ENCODE peak calls at places on chromosomes 6 and 20, in seven cellular contexts. One of them, this sample, is unnamed.

GRCh38 chr20:37344506-37345338 is 1.2 kb upstream of the SRC start:
- DNase-seq in activated naive CD8-positive, alpha-beta T cell treated with anti-CD3 and anti-CD28 coated beads, Interleukin-2, amount 50 U/mL, for 16 hours: no peak
- DNase-seq in left ventricle myocardium superior: no peak
- DNase-seq in stomach: peak; percentile 87
- DNase-seq in breast epithelium: no peak
- DNase-seq in OCI-LY7: no peak
- DNase-seq in stimulated activated CD4-positive, alpha-beta T cell treated with anti-CD3 and anti-CD28 coated beads, TNF-alpha, amount 100 ng/mL, for 1 hour: no peak
- DNase-seq in this sample: no peak

GRCh38 chr6:85561750-85562357 is 31.8 kb downstream of the SNX14 start:
- DNase-seq in activated naive CD8-positive, alpha-beta T cell treated with anti-CD3 and anti-CD28 coated beads, Interleukin-2, amount 50 U/mL, for 16 hours: no peak
- DNase-seq in left ventricle myocardium superior: no peak
- DNase-seq in stomach: no peak
- DNase-seq in breast epithelium: no peak
- DNase-seq in OCI-LY7: no peak
- DNase-seq in stimulated activated CD4-positive, alpha-beta T cell treated with anti-CD3 and anti-CD28 coated beads, TNF-alpha, amount 100 ng/mL, for 1 hour: no peak
- DNase-seq in this sample: no peak

GRCh38 chr6:121520337-121521163 is 85.1 kb downstream of the GJA1 start:
- DNase-seq in activated naive CD8-positive, alpha-beta T cell treated with anti-CD3 and anti-CD28 coated beads, Interleukin-2, amount 50 U/mL, for 16 hours: no peak
- DNase-seq in left ventricle myocardium superior: no peak
- DNase-seq in stomach: no peak
- DNase-seq in breast epithelium: no peak
- DNase-seq in OCI-LY7: no peak
- DNase-seq in stimulated activated CD4-positive, alpha-beta T cell treated with anti-CD3 and anti-CD28 coated beads, TNF-alpha, amount 100 ng/mL, for 1 hour: no peak
- DNase-seq in this sample: no peak

GRCh38 chr6:149464411-149464810 is 20.4 kb downstream of the ZC3H12D start:
- DNase-seq in activated naive CD8-positive, alpha-beta T cell treated with anti-CD3 and anti-CD28 coated beads, Interleukin-2, amount 50 U/mL, for 16 hours: no peak
- DNase-seq in left ventricle myocardium superior: no peak
- DNase-seq in stomach: no peak
- DNase-seq in breast epithelium: no peak
- DNase-seq in OCI-LY7: no peak
- DNase-seq in stimulated activated CD4-positive, alpha-beta T cell treated with anti-CD3 and anti-CD28 coated beads, TNF-alpha, amount 100 ng/mL, for 1 hour: no peak
- DNase-seq in this sample: no peak

GRCh38 chr6:158262755-158263154 is 49.5 kb upstream of the TULP4 start:
- DNase-seq in activated naive CD8-positive, alpha-beta T cell treated with anti-CD3 and anti-CD28 coated beads, Interleukin-2, amount 50 U/mL, for 16 hours: no peak
- DNase-seq in left ventricle myocardium superior: no peak
- DNase-seq in stomach: no peak
- DNase-seq in breast epithelium: no peak
- DNase-seq in OCI-LY7: no peak
- DNase-seq in stimulated activated CD4-positive, alpha-beta T cell treated with anti-CD3 and anti-CD28 coated beads, TNF-alpha, amount 100 ng/mL, for 1 hour: no peak
- DNase-seq in this sample: no peak

GRCh38 chr6:144566868-144567615 is 281.9 kb downstream of the UTRN start:
- DNase-seq in activated naive CD8-positive, alpha-beta T cell treated with anti-CD3 and anti-CD28 coated beads, Interleukin-2, amount 50 U/mL, for 16 hours: no peak
- DNase-seq in left ventricle myocardium superior: no peak
- DNase-seq in stomach: no peak
- DNase-seq in breast epithelium: no peak
- DNase-seq in OCI-LY7: no peak
- DNase-seq in stimulated activated CD4-positive, alpha-beta T cell treated with anti-CD3 and anti-CD28 coated beads, TNF-alpha, amount 100 ng/mL, for 1 hour: no peak
- DNase-seq in this sample: no peak

GRCh38 chr20:24610341-24611115 is 141.1 kb downstream of the SYNDIG1 start:
- DNase-seq in activated naive CD8-positive, alpha-beta T cell treated with anti-CD3 and anti-CD28 coated beads, Interleukin-2, amount 50 U/mL, for 16 hours: no peak
- DNase-seq in left ventricle myocardium superior: no peak
- DNase-seq in stomach: no peak
- DNase-seq in breast epithelium: no peak
- DNase-seq in OCI-LY7: no peak
- DNase-seq in stimulated activated CD4-positive, alpha-beta T cell treated with anti-CD3 and anti-CD28 coated beads, TNF-alpha, amount 100 ng/mL, for 1 hour: no peak
- DNase-seq in this sample: no peak

GRCh38 chr6:72374864-72375263 is 247.0 kb upstream of the KCNQ5 start:
- DNase-seq in activated naive CD8-positive, alpha-beta T cell treated with anti-CD3 and anti-CD28 coated beads, Interleukin-2, amount 50 U/mL, for 16 hours: no peak
- DNase-seq in left ventricle myocardium superior: no peak
- DNase-seq in stomach: no peak
- DNase-seq in breast epithelium: no peak
- DNase-seq in OCI-LY7: no peak
- DNase-seq in stimulated activated CD4-positive, alpha-beta T cell treated with anti-CD3 and anti-CD28 coated beads, TNF-alpha, amount 100 ng/mL, for 1 hour: no peak
- DNase-seq in this sample: no peak

GRCh38 chr20:23268792-23269354 is 81.7 kb upstream of the NXT1 start:
- DNase-seq in activated naive CD8-positive, alpha-beta T cell treated with anti-CD3 and anti-CD28 coated beads, Interleukin-2, amount 50 U/mL, for 16 hours: no peak
- DNase-seq in left ventricle myocardium superior: no peak
- DNase-seq in stomach: no peak
- DNase-seq in breast epithelium: no peak
- DNase-seq in OCI-LY7: peak; percentile 5
- DNase-seq in stimulated activated CD4-positive, alpha-beta T cell treated with anti-CD3 and anti-CD28 coated beads, TNF-alpha, amount 100 ng/mL, for 1 hour: no peak
- DNase-seq in this sample: no peak

GRCh38 chr6:154960299-154960796 is 34.8 kb upstream of the TIAM2 start:
- DNase-seq in activated naive CD8-positive, alpha-beta T cell treated with anti-CD3 and anti-CD28 coated beads, Interleukin-2, amount 50 U/mL, for 16 hours: no peak
- DNase-seq in left ventricle myocardium superior: peak; percentile 41
- DNase-seq in stomach: peak; percentile 45
- DNase-seq in breast epithelium: no peak
- DNase-seq in OCI-LY7: no peak
- DNase-seq in stimulated activated CD4-positive, alpha-beta T cell treated with anti-CD3 and anti-CD28 coated beads, TNF-alpha, amount 100 ng/mL, for 1 hour: no peak
- DNase-seq in this sample: no peak

GRCh38 chr6:39706819-39707218 is 18.4 kb downstream of the KIF6 start:
- DNase-seq in activated naive CD8-positive, alpha-beta T cell treated with anti-CD3 and anti-CD28 coated beads, Interleukin-2, amount 50 U/mL, for 16 hours: no peak
- DNase-seq in left ventricle myocardium superior: no peak
- DNase-seq in stomach: no peak
- DNase-seq in breast epithelium: no peak
- DNase-seq in OCI-LY7: no peak
- DNase-seq in stimulated activated CD4-positive, alpha-beta T cell treated with anti-CD3 and anti-CD28 coated beads, TNF-alpha, amount 100 ng/mL, for 1 hour: no peak
- DNase-seq in this sample: no peak

GRCh38 chr20:4067600-4068261 is 52.4 kb upstream of the RNF24 start:
- DNase-seq in activated naive CD8-positive, alpha-beta T cell treated with anti-CD3 and anti-CD28 coated beads, Interleukin-2, amount 50 U/mL, for 16 hours: no peak
- DNase-seq in left ventricle myocardium superior: no peak
- DNase-seq in stomach: no peak
- DNase-seq in breast epithelium: no peak
- DNase-seq in OCI-LY7: no peak
- DNase-seq in stimulated activated CD4-positive, alpha-beta T cell treated with anti-CD3 and anti-CD28 coated beads, TNF-alpha, amount 100 ng/mL, for 1 hour: no peak
- DNase-seq in this sample: no peak

GRCh38 chr20:34062651-34063482 is 49.2 kb downstream of the EIF2S2 start:
- DNase-seq in activated naive CD8-positive, alpha-beta T cell treated with anti-CD3 and anti-CD28 coated beads, Interleukin-2, amount 50 U/mL, for 16 hours: no peak
- DNase-seq in left ventricle myocardium superior: no peak
- DNase-seq in stomach: no peak
- DNase-seq in breast epithelium: no peak
- DNase-seq in OCI-LY7: no peak
- DNase-seq in stimulated activated CD4-positive, alpha-beta T cell treated with anti-CD3 and anti-CD28 coated beads, TNF-alpha, amount 100 ng/mL, for 1 hour: no peak
- DNase-seq in this sample: no peak

GRCh38 chr6:170029416-170030283 is 261.2 kb downstream of the DLL1 start:
- DNase-seq in activated naive CD8-positive, alpha-beta T cell treated with anti-CD3 and anti-CD28 coated beads, Interleukin-2, amount 50 U/mL, for 16 hours: no peak
- DNase-seq in left ventricle myocardium superior: no peak
- DNase-seq in stomach: peak; percentile 11
- DNase-seq in breast epithelium: peak; percentile 31
- DNase-seq in OCI-LY7: no peak
- DNase-seq in stimulated activated CD4-positive, alpha-beta T cell treated with anti-CD3 and anti-CD28 coated beads, TNF-alpha, amount 100 ng/mL, for 1 hour: no peak
- DNase-seq in this sample: no peak

GRCh38 chr6:41921712-41921998 is 356 bp downstream of the BYSL start:
- DNase-seq in activated naive CD8-positive, alpha-beta T cell treated with anti-CD3 and anti-CD28 coated beads, Interleukin-2, amount 50 U/mL, for 16 hours: no peak
- DNase-seq in left ventricle myocardium superior: no peak
- DNase-seq in stomach: no peak
- DNase-seq in breast epithelium: no peak
- DNase-seq in OCI-LY7: no peak
- DNase-seq in stimulated activated CD4-positive, alpha-beta T cell treated with anti-CD3 and anti-CD28 coated beads, TNF-alpha, amount 100 ng/mL, for 1 hour: no peak
- DNase-seq in this sample: peak; percentile 33

GRCh38 chr20:23161244-23161875 is 75.2 kb upstream of the CD93 start:
- DNase-seq in activated naive CD8-positive, alpha-beta T cell treated with anti-CD3 and anti-CD28 coated beads, Interleukin-2, amount 50 U/mL, for 16 hours: no peak
- DNase-seq in left ventricle myocardium superior: no peak
- DNase-seq in stomach: no peak
- DNase-seq in breast epithelium: no peak
- DNase-seq in OCI-LY7: no peak
- DNase-seq in stimulated activated CD4-positive, alpha-beta T cell treated with anti-CD3 and anti-CD28 coated beads, TNF-alpha, amount 100 ng/mL, for 1 hour: no peak
- DNase-seq in this sample: no peak

GRCh38 chr20:4808872-4809271 is 87.2 kb downstream of the PRND start:
- DNase-seq in activated naive CD8-positive, alpha-beta T cell treated with anti-CD3 and anti-CD28 coated beads, Interleukin-2, amount 50 U/mL, for 16 hours: no peak
- DNase-seq in left ventricle myocardium superior: no peak
- DNase-seq in stomach: no peak
- DNase-seq in breast epithelium: no peak
- DNase-seq in OCI-LY7: no peak
- DNase-seq in stimulated activated CD4-positive, alpha-beta T cell treated with anti-CD3 and anti-CD28 coated beads, TNF-alpha, amount 100 ng/mL, for 1 hour: no peak
- DNase-seq in this sample: no peak

GRCh38 chr20:56424931-56425330 is 12.9 kb downstream of the CASS4 start:
- DNase-seq in activated naive CD8-positive, alpha-beta T cell treated with anti-CD3 and anti-CD28 coated beads, Interleukin-2, amount 50 U/mL, for 16 hours: no peak
- DNase-seq in left ventricle myocardium superior: no peak
- DNase-seq in stomach: no peak
- DNase-seq in breast epithelium: no peak
- DNase-seq in OCI-LY7: no peak
- DNase-seq in stimulated activated CD4-positive, alpha-beta T cell treated with anti-CD3 and anti-CD28 coated beads, TNF-alpha, amount 100 ng/mL, for 1 hour: no peak
- DNase-seq in this sample: no peak

GRCh38 chr6:109791301-109791700 is 100.2 kb downstream of the FIG4 start:
- DNase-seq in activated naive CD8-positive, alpha-beta T cell treated with anti-CD3 and anti-CD28 coated beads, Interleukin-2, amount 50 U/mL, for 16 hours: no peak
- DNase-seq in left ventricle myocardium superior: no peak
- DNase-seq in stomach: no peak
- DNase-seq in breast epithelium: no peak
- DNase-seq in OCI-LY7: no peak
- DNase-seq in stimulated activated CD4-positive, alpha-beta T cell treated with anti-CD3 and anti-CD28 coated beads, TNF-alpha, amount 100 ng/mL, for 1 hour: no peak
- DNase-seq in this sample: no peak

GRCh38 chr6:49409951-49410542 is 53.0 kb downstream of the MMUT start:
- DNase-seq in activated naive CD8-positive, alpha-beta T cell treated with anti-CD3 and anti-CD28 coated beads, Interleukin-2, amount 50 U/mL, for 16 hours: peak; percentile 5
- DNase-seq in left ventricle myocardium superior: peak; percentile 39
- DNase-seq in stomach: peak; percentile 74
- DNase-seq in breast epithelium: peak; percentile 68
- DNase-seq in OCI-LY7: peak; percentile 57
- DNase-seq in stimulated activated CD4-positive, alpha-beta T cell treated with anti-CD3 and anti-CD28 coated beads, TNF-alpha, amount 100 ng/mL, for 1 hour: peak; percentile 2
- DNase-seq in this sample: peak; percentile 75

GRCh38 chr20:54168961-54169862 is 4.6 kb downstream of the CYP24A1 start:
- DNase-seq in activated naive CD8-positive, alpha-beta T cell treated with anti-CD3 and anti-CD28 coated beads, Interleukin-2, amount 50 U/mL, for 16 hours: no peak
- DNase-seq in left ventricle myocardium superior: no peak
- DNase-seq in stomach: no peak
- DNase-seq in breast epithelium: no peak
- DNase-seq in OCI-LY7: no peak
- DNase-seq in stimulated activated CD4-positive, alpha-beta T cell treated with anti-CD3 and anti-CD28 coated beads, TNF-alpha, amount 100 ng/mL, for 1 hour: no peak
- DNase-seq in this sample: no peak

GRCh38 chr6:44569931-44570385 is 182.5 kb downstream of the CDC5L start:
- DNase-seq in activated naive CD8-positive, alpha-beta T cell treated with anti-CD3 and anti-CD28 coated beads, Interleukin-2, amount 50 U/mL, for 16 hours: no peak
- DNase-seq in left ventricle myocardium superior: peak; percentile 64
- DNase-seq in stomach: no peak
- DNase-seq in breast epithelium: no peak
- DNase-seq in OCI-LY7: no peak
- DNase-seq in stimulated activated CD4-positive, alpha-beta T cell treated with anti-CD3 and anti-CD28 coated beads, TNF-alpha, amount 100 ng/mL, for 1 hour: no peak
- DNase-seq in this sample: no peak

GRCh38 chr6:36245572-36246031 is 24.3 kb upstream of the PNPLA1 start:
- DNase-seq in activated naive CD8-positive, alpha-beta T cell treated with anti-CD3 and anti-CD28 coated beads, Interleukin-2, amount 50 U/mL, for 16 hours: no peak
- DNase-seq in left ventricle myocardium superior: no peak
- DNase-seq in stomach: peak; percentile 45
- DNase-seq in breast epithelium: no peak
- DNase-seq in OCI-LY7: peak; percentile 63
- DNase-seq in stimulated activated CD4-positive, alpha-beta T cell treated with anti-CD3 and anti-CD28 coated beads, TNF-alpha, amount 100 ng/mL, for 1 hour: no peak
- DNase-seq in this sample: peak; percentile 16

GRCh38 chr6:15457903-15458530 is 204.8 kb downstream of the DTNBP1 start:
- DNase-seq in activated naive CD8-positive, alpha-beta T cell treated with anti-CD3 and anti-CD28 coated beads, Interleukin-2, amount 50 U/mL, for 16 hours: no peak
- DNase-seq in left ventricle myocardium superior: no peak
- DNase-seq in stomach: no peak
- DNase-seq in breast epithelium: no peak
- DNase-seq in OCI-LY7: no peak
- DNase-seq in stimulated activated CD4-positive, alpha-beta T cell treated with anti-CD3 and anti-CD28 coated beads, TNF-alpha, amount 100 ng/mL, for 1 hour: no peak
- DNase-seq in this sample: peak; percentile 30